ENCODE peak calls at places on chromosomes 16 and 17, in five cellular contexts. C, E, Q, A and T are unnamed samples.

GRCh38 chr17:39462644-39463375 is 1.5 kb downstream of the CDK12 start:
- DNase-seq in C (no peak), E (no peak), Q (peak; percentile 68), A (no peak), T (no peak)

GRCh38 chr17:38915639-38915995 is 9.8 kb upstream of the LASP1NB start:
- DNase-seq in C (peak; percentile 14), E (no peak), Q (no peak), A (no peak), T (no peak)

GRCh38 chr16:23509763-23510153 is 536 bp downstream of the GGA2 start:
- DNase-seq in C (no peak), E (no peak), Q (peak; percentile 69), A (no peak), T (no peak)

GRCh38 chr17:48954300-48954755 is 9.7 kb upstream of the SNF8 start:
- DNase-seq in C (no peak), E (no peak), Q (peak; percentile 73), A (no peak), T (peak; percentile 69)

GRCh38 chr16:14399397-14400284 is 230.4 kb downstream of the PARN start:
- DNase-seq in C (peak; percentile 52), E (no peak), Q (peak; percentile 75), A (peak; percentile 56), T (peak; percentile 48)

GRCh38 chr16:57123969-57124674 is 31.7 kb downstream of the CPNE2 start:
- DNase-seq in C (no peak), E (no peak), Q (no peak), A (no peak), T (no peak)

GRCh38 chr17:82126479-82127314 is 28.7 kb upstream of the FASN start:
- DNase-seq in C (no peak), E (no peak), Q (no peak), A (no peak), T (no peak)

GRCh38 chr16:57569306-57569946 is 27.0 kb downstream of the ADGRG5 start:
- DNase-seq in C (no peak), E (no peak), Q (no peak), A (no peak), T (no peak)

GRCh38 chr17:67050066-67050465 is 5.7 kb downstream of the CACNG1 start:
- DNase-seq in C (no peak), E (no peak), Q (no peak), A (no peak), T (no peak)

GRCh38 chr17:78351449-78352006 is 8.3 kb downstream of the SOCS3 start:
- DNase-seq in C (peak; percentile 94), E (no peak), Q (no peak), A (peak; percentile 97), T (no peak)

GRCh38 chr16:30183961-30184429 is 593 bp downstream of the CORO1A start:
- DNase-seq in C (no peak), E (no peak), Q (peak; percentile 90), A (no peak), T (no peak)

GRCh38 chr17:1474402-1475189 is 17.9 kb downstream of the MYO1C start:
- DNase-seq in C (no peak), E (no peak), Q (no peak), A (no peak), T (no peak)
- TF ChIP-seq POLR2A in C (no peak), E (no peak), Q (no peak), A (no peak), T (no peak)

GRCh38 chr17:73293031-73293430 is 18.8 kb downstream of the CDC42EP4 start:
- DNase-seq in C (no peak), E (no peak), Q (no peak), A (no peak), T (peak; percentile 51)

GRCh38 chr17:73289549-73290254 is 22.1 kb downstream of the CDC42EP4 start:
- DNase-seq in C (no peak), E (no peak), Q (no peak), A (no peak), T (no peak)

GRCh38 chr17:73290399-73291259 is 21.2 kb downstream of the CDC42EP4 start:
- DNase-seq in C (no peak), E (no peak), Q (peak; percentile 75), A (no peak), T (no peak)

GRCh38 chr17:73292031-73292531 is 19.7 kb downstream of the CDC42EP4 start:
- DNase-seq in C (no peak), E (no peak), Q (peak; percentile 55), A (no peak), T (peak; percentile 89)

DNA sequence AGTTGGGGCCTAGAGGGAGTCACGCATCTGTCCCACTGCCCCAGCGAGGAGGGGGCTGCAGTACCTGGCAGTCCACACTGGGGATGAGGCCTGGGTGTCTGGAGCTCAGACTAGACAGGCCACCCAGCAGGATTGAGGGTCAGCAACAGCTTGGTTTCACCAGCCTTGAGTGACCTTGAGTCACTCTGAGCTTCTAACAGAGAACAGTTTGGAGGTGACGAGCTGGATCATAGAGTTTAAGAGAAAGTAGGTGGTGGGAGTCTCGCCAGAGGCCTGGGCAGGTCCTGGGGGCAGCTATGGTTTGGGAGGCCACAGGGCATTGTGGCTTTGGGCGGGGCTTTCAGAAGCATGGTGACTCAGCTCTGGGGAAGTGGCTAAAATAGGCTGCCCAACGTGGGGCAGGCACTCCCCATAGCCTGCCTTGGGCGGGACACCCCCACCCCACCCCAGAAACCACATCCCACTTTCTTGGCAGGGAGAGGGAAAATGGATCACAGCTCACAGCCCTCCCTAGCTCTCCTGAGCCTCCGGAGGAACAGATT is 20.5 kb downstream of the CDC42EP4 start:
- DNase-seq in C (peak; percentile 76), E (no peak), Q (peak; percentile 95), A (peak; percentile 75), T (peak; percentile 79)
- TF ChIP-seq POLR2A in C (no peak), E (no peak), Q (no peak), A (no peak), T (no peak)

GRCh38 chr16:31473300-31474052 is 1.5 kb downstream of the TGFB1I1 start:
- DNase-seq in C (no peak), E (no peak), Q (no peak), A (no peak), T (no peak)

GRCh38 chr16:31470615-31471014 is 1.3 kb upstream of the TGFB1I1 start:
- DNase-seq in C (no peak), E (no peak), Q (no peak), A (no peak), T (no peak)

GRCh38 chr16:31472559-31473203 is 729 bp downstream of the TGFB1I1 start:
- DNase-seq in C (peak; percentile 87), E (no peak), Q (peak; percentile 64), A (peak; percentile 84), T (peak; percentile 90)

GRCh38 chr16:31471241-31471874 is 594 bp upstream of the TGFB1I1 start:
- DNase-seq in C (no peak), E (no peak), Q (no peak), A (no peak), T (no peak)

GRCh38 chr16:31471875-31472558 is at the start of gene TGFB1I1:
- DNase-seq in C (no peak), E (no peak), Q (peak; percentile 87), A (peak; percentile 40), T (no peak)
- TF ChIP-seq POLR2A in C (no peak), E (no peak), Q (no peak), A (no peak), T (no peak)

GRCh38 chr16:66918803-66919568 is at the start of gene CDH16:
- DNase-seq in C (no peak), E (no peak), Q (no peak), A (no peak), T (no peak)
- TF ChIP-seq POLR2A in C (no peak), E (no peak), Q (no peak), A (no peak), T (no peak)

GRCh38 chr17:2693561-2694380 is 17.8 kb downstream of the CLUH start:
- DNase-seq in C (no peak), E (no peak), Q (no peak), A (no peak), T (no peak)
- TF ChIP-seq POLR2A in C (no peak), E (no peak), Q (no peak), A (no peak), T (no peak)

GRCh38 chr16:87170310-87170709 is 146.9 kb downstream of the C16orf95 start:
- DNase-seq in C (no peak), E (no peak), Q (no peak), A (no peak), T (no peak)
- TF ChIP-seq POLR2A in C (no peak), E (no peak), Q (no peak), A (no peak), T (no peak)

DNA sequence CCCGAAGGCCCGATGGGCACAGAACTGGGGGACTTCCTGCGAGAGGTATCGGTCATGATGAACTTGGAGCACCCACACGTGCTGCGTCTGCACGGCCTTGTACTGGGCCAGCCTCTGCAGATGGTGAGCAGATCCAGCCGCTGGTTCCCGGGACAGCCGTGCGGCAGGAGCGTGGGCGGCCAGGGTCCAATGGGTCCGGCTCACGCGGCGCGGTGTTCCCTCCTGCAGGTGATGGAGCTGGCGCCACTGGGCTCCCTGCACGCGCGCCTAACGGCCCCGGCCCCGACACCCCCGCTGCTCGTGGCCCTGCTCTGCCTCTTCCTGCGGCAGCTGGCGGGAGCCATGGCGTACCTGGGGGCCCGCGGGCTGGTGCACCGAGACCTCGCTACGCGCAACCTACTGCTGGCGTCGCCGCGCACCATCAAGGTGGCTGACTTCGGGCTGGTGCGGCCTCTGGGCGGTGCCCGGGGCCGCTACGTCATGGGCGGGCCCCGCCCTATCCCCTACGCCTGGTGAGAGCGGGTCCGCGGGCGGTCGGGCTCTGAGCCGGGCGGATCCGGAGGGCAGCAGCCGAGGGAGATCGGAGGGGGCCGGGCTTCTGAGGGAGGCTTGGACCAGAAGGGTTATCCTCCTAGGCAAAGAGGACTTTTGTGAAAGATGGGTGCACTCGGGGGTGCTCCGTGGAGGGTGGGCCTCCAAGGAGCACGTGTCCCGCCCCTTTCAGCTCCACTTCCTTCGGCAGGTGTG is 3.0 kb downstream of the TNK1 start:
- DNase-seq in C (no peak), E (no peak), Q (no peak), A (no peak), T (no peak)
- TF ChIP-seq POLR2A in C (no peak), E (no peak), Q (no peak), A (peak; percentile 23), T (no peak)

DNA sequence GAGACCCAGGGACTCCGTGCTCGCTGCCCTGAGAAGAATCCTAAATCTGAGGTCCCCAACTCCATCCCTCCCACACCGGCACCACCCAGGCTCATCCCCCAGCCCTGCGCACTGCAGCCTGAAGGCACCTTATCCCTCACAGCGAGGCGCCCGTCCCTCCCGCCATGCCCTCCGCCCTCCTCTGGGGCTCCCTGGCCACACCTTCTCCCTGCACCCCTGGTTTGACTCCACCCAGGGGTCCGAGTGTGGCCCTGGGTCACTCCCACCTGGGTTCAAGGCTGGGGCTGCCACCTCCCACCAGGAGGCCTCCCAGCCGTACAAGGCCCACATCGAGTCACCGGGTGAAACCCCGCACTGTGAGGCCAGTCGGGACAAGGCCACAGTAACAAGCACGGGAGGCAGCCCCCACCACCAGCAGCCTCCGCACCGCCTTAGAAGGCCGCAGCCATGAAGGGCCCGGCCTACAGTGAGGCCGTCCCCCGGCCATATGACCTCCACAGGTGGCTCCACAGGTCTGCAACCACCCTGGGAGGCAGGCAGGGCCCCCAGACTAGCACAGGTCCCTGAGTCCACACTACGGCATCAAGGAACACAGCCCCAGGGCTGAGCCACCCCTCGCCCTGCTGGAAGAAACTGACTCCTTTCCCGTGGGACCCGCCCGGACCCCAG is 8.3 kb downstream of the HAGH start:
- DNase-seq in C (no peak), E (no peak), Q (no peak), A (no peak), T (no peak)
- TF ChIP-seq POLR2A in C (no peak), E (no peak), Q (no peak), A (no peak), T (no peak)

DNA sequence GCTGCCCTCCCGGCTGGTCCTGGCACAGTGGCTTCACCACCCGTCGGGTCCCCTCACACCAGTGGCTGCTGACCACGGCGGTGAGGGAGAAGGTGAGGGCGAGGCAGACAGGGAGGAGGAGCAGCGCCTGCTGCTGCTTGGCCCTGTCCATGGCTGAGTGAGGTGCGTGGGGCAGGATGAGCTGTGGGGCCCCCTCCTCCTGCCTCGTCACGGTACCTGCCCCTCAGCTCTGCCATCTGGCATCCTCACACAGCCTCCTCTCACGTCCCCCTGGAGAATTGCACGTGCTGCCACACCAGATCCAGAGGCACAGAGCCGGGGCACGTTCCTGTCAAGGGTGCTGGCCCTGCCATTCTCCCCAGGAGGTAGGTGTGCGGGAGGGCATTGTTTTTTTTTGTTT is at the start of gene GSG1L2:
- DNase-seq in C (no peak), E (no peak), Q (no peak), A (no peak), T (no peak)
- TF ChIP-seq POLR2A in C (no peak), E (no peak), Q (no peak), A (no peak), T (no peak)